ENCODE peak calls at places on chromosomes 1 and 21, in five cellular contexts. One of them, this sample, is unnamed.

GRCh38 chr1:245434285-245434684 is 279.5 kb downstream of the KIF26B start:
- DNase-seq in psoas muscle: no peak
- DNase-seq in uterus: no peak
- DNase-seq in body of pancreas: no peak
- DNase-seq in tibial nerve: no peak
- DNase-seq in this sample: no peak

GRCh38 chr1:79376106-79376505 is 369.6 kb upstream of the ADGRL4 start:
- DNase-seq in psoas muscle: no peak
- DNase-seq in uterus: no peak
- DNase-seq in body of pancreas: no peak
- DNase-seq in tibial nerve: no peak
- DNase-seq in this sample: no peak

GRCh38 chr1:112673589-112674439 is 645 bp upstream of the MOV10 start:
- DNase-seq in psoas muscle: no peak
- DNase-seq in uterus: no peak
- DNase-seq in body of pancreas: peak; percentile 59
- DNase-seq in tibial nerve: peak; percentile 57
- DNase-seq in this sample: peak; percentile 25

GRCh38 chr1:182703539-182703938 is 19.2 kb upstream of the RGS8 start:
- DNase-seq in psoas muscle: no peak
- DNase-seq in uterus: no peak
- DNase-seq in body of pancreas: no peak
- DNase-seq in tibial nerve: no peak
- DNase-seq in this sample: no peak

GRCh38 chr1:3735683-3736070 is 16.6 kb upstream of the CCDC27 start:
- DNase-seq in psoas muscle: no peak
- DNase-seq in uterus: no peak
- DNase-seq in body of pancreas: no peak
- DNase-seq in tibial nerve: no peak
- DNase-seq in this sample: no peak

GRCh38 chr1:48807599-48808260 is 31.0 kb upstream of the BEND5 start:
- DNase-seq in psoas muscle: no peak
- DNase-seq in uterus: no peak
- DNase-seq in body of pancreas: no peak
- DNase-seq in tibial nerve: no peak
- DNase-seq in this sample: no peak

GRCh38 chr1:212595787-212596714 is 12.5 kb upstream of the ATF3 start:
- DNase-seq in psoas muscle: no peak
- DNase-seq in uterus: no peak
- DNase-seq in body of pancreas: peak; percentile 34
- DNase-seq in tibial nerve: no peak
- DNase-seq in this sample: peak; percentile 38

GRCh38 chr1:109479311-109479710 is 4.4 kb upstream of the ATXN7L2 start:
- DNase-seq in psoas muscle: no peak
- DNase-seq in uterus: no peak
- DNase-seq in body of pancreas: no peak
- DNase-seq in tibial nerve: no peak
- DNase-seq in this sample: no peak

DNA sequence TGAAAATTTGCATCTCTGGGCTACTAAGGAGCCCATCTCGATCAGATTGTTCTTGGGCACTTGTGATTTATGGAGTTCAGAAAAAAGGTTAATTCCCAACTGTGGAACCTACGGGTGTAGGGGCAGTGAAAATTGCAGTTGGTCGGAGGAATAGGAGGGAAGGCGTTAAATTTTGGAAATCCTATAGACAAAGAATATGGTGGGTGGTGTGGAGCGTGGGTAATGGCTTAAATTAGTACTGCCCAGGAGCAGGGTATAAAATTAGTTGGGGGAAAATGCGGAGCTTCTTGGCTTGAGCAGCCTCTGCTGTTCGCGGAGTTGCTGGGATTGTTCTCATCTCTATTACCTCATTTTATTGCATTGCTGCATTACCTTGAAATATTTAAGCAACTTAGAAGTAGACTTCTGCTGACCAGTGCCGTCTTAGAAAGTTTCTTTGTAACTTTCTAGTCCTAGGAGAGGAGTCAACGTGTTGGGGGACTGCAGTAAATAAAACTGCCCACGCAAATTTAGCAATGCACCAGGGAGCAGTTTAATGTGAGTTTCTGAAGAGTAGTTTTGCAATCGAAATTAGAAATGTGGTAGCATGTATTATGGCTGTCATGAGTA is 514 bp downstream of the S1PR1 start:
- DNase-seq in psoas muscle: no peak
- DNase-seq in uterus: peak; percentile 35
- DNase-seq in body of pancreas: peak; percentile 33
- DNase-seq in tibial nerve: no peak
- DNase-seq in this sample: no peak
- TF ChIP-seq CTCF in psoas muscle: no peak
- TF ChIP-seq CTCF in uterus: no peak
- TF ChIP-seq CTCF in body of pancreas: no peak
- TF ChIP-seq CTCF in tibial nerve: no peak
- TF ChIP-seq CTCF in this sample: no peak

GRCh38 chr21:45630876-45631275 is 12.6 kb upstream of the PCBP3 start:
- DNase-seq in psoas muscle: no peak
- DNase-seq in uterus: no peak
- DNase-seq in body of pancreas: no peak
- DNase-seq in tibial nerve: no peak
- DNase-seq in this sample: no peak
- H3K4me1 ChIP-seq in psoas muscle: no peaks in the 10 kb centered on the region
- H3K4me1 ChIP-seq in uterus: no peaks in the 10 kb centered on the region
- H3K4me1 ChIP-seq in body of pancreas: no peaks in the 10 kb centered on the region
- H3K4me1 ChIP-seq in tibial nerve: no peaks in the 10 kb centered on the region
- H3K4me1 ChIP-seq in this sample: no peaks in the 10 kb centered on the region

GRCh38 chr21:34702341-34702807 is 33.6 kb downstream of the CLIC6 start:
- DNase-seq in psoas muscle: peak; percentile 68
- DNase-seq in uterus: peak; percentile 67
- DNase-seq in body of pancreas: peak; percentile 18
- DNase-seq in tibial nerve: peak; percentile 45
- DNase-seq in this sample: no peak
- TF ChIP-seq CTCF in psoas muscle: no peak
- TF ChIP-seq CTCF in uterus: no peak
- TF ChIP-seq CTCF in body of pancreas: no peak
- TF ChIP-seq CTCF in tibial nerve: no peak
- TF ChIP-seq CTCF in this sample: no peak

DNA sequence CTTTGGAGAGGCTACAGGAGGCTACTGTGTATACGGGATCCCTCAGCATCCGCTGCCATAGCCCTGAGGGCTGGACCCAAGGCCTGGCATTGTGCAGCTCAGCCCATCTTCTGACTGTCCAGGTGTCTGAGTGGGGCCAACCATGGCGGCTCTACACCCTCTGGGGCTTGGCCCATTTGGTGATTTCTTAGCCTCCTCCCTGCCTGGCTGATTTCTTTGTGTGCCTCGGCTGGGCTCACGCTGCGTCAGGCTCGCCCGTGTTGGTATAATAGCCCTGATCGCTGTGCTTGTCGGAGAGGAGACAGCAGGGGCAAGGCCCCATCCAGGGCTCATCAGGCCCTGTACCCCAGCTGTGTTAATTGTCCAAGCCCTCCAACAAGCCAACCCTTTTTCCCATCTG is 44.0 kb downstream of the NAV1 start:
- DNase-seq in psoas muscle: no peak
- DNase-seq in uterus: no peak
- DNase-seq in body of pancreas: no peak
- DNase-seq in tibial nerve: no peak
- DNase-seq in this sample: no peak
- H3K4me1 ChIP-seq in psoas muscle: no peaks in the 10 kb centered on the region
- H3K4me1 ChIP-seq in uterus: no peaks in the 10 kb centered on the region
- H3K4me1 ChIP-seq in body of pancreas: no peaks in the 10 kb centered on the region
- H3K4me1 ChIP-seq in tibial nerve: peaks cover 8% of the 10 kb centered on the region
- H3K4me1 ChIP-seq in this sample: no peaks in the 10 kb centered on the region

GRCh38 chr1:96833376-96833775 is 111.8 kb downstream of the PTBP2 start:
- DNase-seq in psoas muscle: no peak
- DNase-seq in uterus: no peak
- DNase-seq in body of pancreas: no peak
- DNase-seq in tibial nerve: no peak
- DNase-seq in this sample: no peak
- TF ChIP-seq CTCF in psoas muscle: no peak
- TF ChIP-seq CTCF in uterus: no peak
- TF ChIP-seq CTCF in body of pancreas: no peak
- TF ChIP-seq CTCF in tibial nerve: no peak
- TF ChIP-seq CTCF in this sample: no peak

DNA sequence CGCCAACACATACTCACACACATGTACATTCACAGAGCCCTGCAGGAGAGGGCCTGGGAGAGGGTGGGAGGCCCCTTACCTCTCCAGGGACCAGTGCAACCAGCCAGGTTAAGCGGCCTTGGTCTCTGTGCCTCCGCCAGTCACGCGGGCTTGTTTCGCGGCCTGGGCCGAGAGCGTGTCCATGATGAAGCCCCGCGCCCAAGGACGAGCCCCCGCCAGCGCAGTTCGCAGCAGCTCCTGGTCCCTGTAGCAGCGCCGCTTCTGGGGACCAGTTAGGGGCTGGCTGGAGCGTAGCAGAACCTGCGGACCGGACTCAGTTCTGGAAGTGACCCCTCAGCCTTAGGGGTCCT is 7.3 kb upstream of the FAM167B start:
- DNase-seq in psoas muscle: peak; percentile 54
- DNase-seq in uterus: no peak
- DNase-seq in body of pancreas: peak; percentile 55
- DNase-seq in tibial nerve: no peak
- DNase-seq in this sample: no peak
- H3K4me1 ChIP-seq in psoas muscle: peaks cover 5% of the 10 kb centered on the region
- H3K4me1 ChIP-seq in uterus: no peaks in the 10 kb centered on the region
- H3K4me1 ChIP-seq in body of pancreas: peaks cover 46% of the 10 kb centered on the region
- H3K4me1 ChIP-seq in tibial nerve: peaks cover 14% of the 10 kb centered on the region
- H3K4me1 ChIP-seq in this sample: no peaks in the 10 kb centered on the region

GRCh38 chr1:201774983-201775344 is 54.0 kb upstream of the IPO9 start:
- DNase-seq in psoas muscle: no peak
- DNase-seq in uterus: no peak
- DNase-seq in body of pancreas: no peak
- DNase-seq in tibial nerve: no peak
- DNase-seq in this sample: no peak
- TF ChIP-seq CTCF in psoas muscle: no peak
- TF ChIP-seq CTCF in uterus: no peak
- TF ChIP-seq CTCF in body of pancreas: no peak
- TF ChIP-seq CTCF in tibial nerve: no peak
- TF ChIP-seq CTCF in this sample: no peak

GRCh38 chr1:111205724-111206070 is 5.3 kb upstream of the DENND2D start:
- DNase-seq in psoas muscle: no peak
- DNase-seq in uterus: no peak
- DNase-seq in body of pancreas: no peak
- DNase-seq in tibial nerve: no peak
- DNase-seq in this sample: no peak

GRCh38 chr1:111202707-111203623 is 2.5 kb upstream of the DENND2D start:
- DNase-seq in psoas muscle: no peak
- DNase-seq in uterus: no peak
- DNase-seq in body of pancreas: no peak
- DNase-seq in tibial nerve: no peak
- DNase-seq in this sample: no peak

GRCh38 chr1:111203681-111204210 is 3.3 kb upstream of the DENND2D start:
- DNase-seq in psoas muscle: peak; percentile 82
- DNase-seq in uterus: peak; percentile 24
- DNase-seq in body of pancreas: peak; percentile 87
- DNase-seq in tibial nerve: peak; percentile 56
- DNase-seq in this sample: peak; percentile 69

GRCh38 chr1:111204211-111204883 is 3.9 kb upstream of the DENND2D start:
- DNase-seq in psoas muscle: peak; percentile 65
- DNase-seq in uterus: no peak
- DNase-seq in body of pancreas: peak; percentile 76
- DNase-seq in tibial nerve: no peak
- DNase-seq in this sample: peak; percentile 55

GRCh38 chr1:111204923-111205723 is 4.7 kb upstream of the DENND2D start:
- DNase-seq in psoas muscle: no peak
- DNase-seq in uterus: no peak
- DNase-seq in body of pancreas: no peak
- DNase-seq in tibial nerve: no peak
- DNase-seq in this sample: no peak
- H3K4me1 ChIP-seq in psoas muscle: peaks cover 4% of the 10 kb centered on the region
- H3K4me1 ChIP-seq in uterus: no peaks in the 10 kb centered on the region
- H3K4me1 ChIP-seq in body of pancreas: peaks cover 46% of the 10 kb centered on the region
- H3K4me1 ChIP-seq in tibial nerve: peaks cover 16% of the 10 kb centered on the region
- H3K4me1 ChIP-seq in this sample: peaks cover 7% of the 10 kb centered on the region

DNA sequence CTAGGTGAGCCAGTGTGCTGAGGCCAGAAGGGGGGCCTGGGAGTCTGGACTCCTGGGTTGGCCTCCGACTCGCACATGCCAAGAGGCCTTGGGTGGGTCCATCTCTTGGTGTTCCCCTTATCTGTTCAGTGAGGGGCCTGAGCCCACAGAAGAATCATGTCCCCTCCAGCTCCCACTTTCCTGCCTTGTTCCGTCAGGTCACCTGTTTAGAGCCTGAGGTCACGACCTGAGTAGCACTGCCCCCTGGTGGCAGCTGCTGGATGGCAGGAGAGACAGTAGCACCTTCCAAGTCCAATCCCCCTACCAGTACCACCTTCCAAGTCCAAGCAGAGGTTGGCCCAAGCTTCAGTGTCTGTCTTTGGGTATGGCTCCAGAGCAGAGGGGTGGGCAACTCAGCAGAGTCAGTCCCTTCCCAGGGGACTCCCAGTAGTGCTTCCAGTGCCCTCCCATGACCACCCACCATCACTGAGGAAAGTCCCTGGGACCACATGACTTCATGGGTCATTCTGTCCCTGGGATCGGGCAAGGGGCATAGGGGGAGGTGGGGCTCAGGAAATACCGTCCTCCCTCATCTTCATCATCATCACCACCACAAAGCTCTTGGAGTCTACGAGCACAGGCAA is 241.7 kb downstream of the TRABD2B start:
- DNase-seq in psoas muscle: no peak
- DNase-seq in uterus: no peak
- DNase-seq in body of pancreas: peak; percentile 60
- DNase-seq in tibial nerve: no peak
- DNase-seq in this sample: no peak
- TF ChIP-seq CTCF in psoas muscle: peak; percentile 12
- TF ChIP-seq CTCF in uterus: no peak
- TF ChIP-seq CTCF in body of pancreas: peak; percentile 21
- TF ChIP-seq CTCF in tibial nerve: no peak
- TF ChIP-seq CTCF in this sample: no peak